ENCODE peak calls at places on chromosome 19, in ten cellular contexts. One of them, this sample, is unnamed.

GRCh38 chr19:17289489-17289888 is 7.8 kb downstream of the ANKLE1 start:
- DNase-seq in hippocampal formation: no peak
- DNase-seq in Daoy: peak
- DNase-seq in CD8-positive, alpha-beta T cell: no peak
- DNase-seq in AG09309: peak
- DNase-seq in amniotic epithelial cell: peak
- DNase-seq in non-pigmented ciliary epithelial cell: peak
- DNase-seq in body of pancreas: peak
- DNase-seq in NCI-H460: peak
- DNase-seq in psoas muscle: peak
- DNase-seq in this sample: no peak

GRCh38 chr19:1225451-1226226 is 12.2 kb downstream of the CBARP start:
- DNase-seq in hippocampal formation: no peak
- DNase-seq in Daoy: no peak
- DNase-seq in CD8-positive, alpha-beta T cell: no peak
- DNase-seq in AG09309: no peak
- DNase-seq in amniotic epithelial cell: no peak
- DNase-seq in non-pigmented ciliary epithelial cell: no peak
- DNase-seq in body of pancreas: no peak
- DNase-seq in NCI-H460: no peak
- DNase-seq in psoas muscle: no peak
- DNase-seq in this sample: no peak

GRCh38 chr19:16949496-16950023 is 60.8 kb downstream of the F2RL3 start:
- DNase-seq in hippocampal formation: no peak
- DNase-seq in Daoy: no peak
- DNase-seq in CD8-positive, alpha-beta T cell: no peak
- DNase-seq in AG09309: no peak
- DNase-seq in amniotic epithelial cell: no peak
- DNase-seq in non-pigmented ciliary epithelial cell: no peak
- DNase-seq in body of pancreas: no peak
- DNase-seq in NCI-H460: no peak
- DNase-seq in psoas muscle: no peak
- DNase-seq in this sample: no peak

GRCh38 chr19:35718345-35719041 is 690 bp downstream of the KMT2B start:
- DNase-seq in hippocampal formation: no peak
- DNase-seq in Daoy: peak
- DNase-seq in CD8-positive, alpha-beta T cell: peak
- DNase-seq in AG09309: no peak
- DNase-seq in amniotic epithelial cell: no peak
- DNase-seq in non-pigmented ciliary epithelial cell: no peak
- DNase-seq in body of pancreas: peak
- DNase-seq in NCI-H460: no peak
- DNase-seq in psoas muscle: peak
- DNase-seq in this sample: no peak

GRCh38 chr19:52640916-52641315 is 2.8 kb upstream of the ZNF83 start:
- DNase-seq in hippocampal formation: no peak
- DNase-seq in Daoy: no peak
- DNase-seq in CD8-positive, alpha-beta T cell: no peak
- DNase-seq in AG09309: no peak
- DNase-seq in amniotic epithelial cell: no peak
- DNase-seq in non-pigmented ciliary epithelial cell: no peak
- DNase-seq in body of pancreas: no peak
- DNase-seq in NCI-H460: no peak
- DNase-seq in psoas muscle: no peak
- DNase-seq in this sample: no peak

GRCh38 chr19:58108546-58108817 is 10.5 kb upstream of the ZSCAN18 start:
- DNase-seq in hippocampal formation: no peak
- DNase-seq in Daoy: no peak
- DNase-seq in CD8-positive, alpha-beta T cell: no peak
- DNase-seq in AG09309: no peak
- DNase-seq in amniotic epithelial cell: no peak
- DNase-seq in non-pigmented ciliary epithelial cell: no peak
- DNase-seq in body of pancreas: no peak
- DNase-seq in NCI-H460: no peak
- DNase-seq in psoas muscle: no peak
- DNase-seq in this sample: no peak

GRCh38 chr19:57191141-57192063 is at the start of gene ZNF264:
- DNase-seq in hippocampal formation: peak
- DNase-seq in Daoy: peak
- DNase-seq in CD8-positive, alpha-beta T cell: peak
- DNase-seq in AG09309: peak
- DNase-seq in amniotic epithelial cell: peak
- DNase-seq in non-pigmented ciliary epithelial cell: peak
- DNase-seq in body of pancreas: peak
- DNase-seq in NCI-H460: peak
- DNase-seq in psoas muscle: peak
- DNase-seq in this sample: peak

GRCh38 chr19:4350111-4350510 is 6.7 kb downstream of the MPND start:
- DNase-seq in hippocampal formation: no peak
- DNase-seq in Daoy: no peak
- DNase-seq in CD8-positive, alpha-beta T cell: no peak
- DNase-seq in AG09309: no peak
- DNase-seq in amniotic epithelial cell: no peak
- DNase-seq in non-pigmented ciliary epithelial cell: no peak
- DNase-seq in body of pancreas: no peak
- DNase-seq in NCI-H460: no peak
- DNase-seq in psoas muscle: no peak
- DNase-seq in this sample: no peak

GRCh38 chr19:9878511-9879196 is 43.5 kb downstream of the PIN1 start:
- DNase-seq in hippocampal formation: no peak
- DNase-seq in Daoy: peak
- DNase-seq in CD8-positive, alpha-beta T cell: no peak
- DNase-seq in AG09309: no peak
- DNase-seq in amniotic epithelial cell: peak
- DNase-seq in non-pigmented ciliary epithelial cell: no peak
- DNase-seq in body of pancreas: no peak
- DNase-seq in NCI-H460: no peak
- DNase-seq in psoas muscle: no peak
- DNase-seq in this sample: no peak

GRCh38 chr19:31706131-31706530 is 356.9 kb upstream of the TSHZ3 start:
- DNase-seq in hippocampal formation: no peak
- DNase-seq in Daoy: no peak
- DNase-seq in CD8-positive, alpha-beta T cell: no peak
- DNase-seq in AG09309: no peak
- DNase-seq in amniotic epithelial cell: no peak
- DNase-seq in non-pigmented ciliary epithelial cell: no peak
- DNase-seq in body of pancreas: no peak
- DNase-seq in NCI-H460: no peak
- DNase-seq in psoas muscle: no peak
- DNase-seq in this sample: no peak

GRCh38 chr19:30666301-30666803 is 294.2 kb downstream of the ZNF536 start:
- DNase-seq in hippocampal formation: peak
- DNase-seq in Daoy: peak
- DNase-seq in CD8-positive, alpha-beta T cell: peak
- DNase-seq in AG09309: no peak
- DNase-seq in amniotic epithelial cell: peak
- DNase-seq in non-pigmented ciliary epithelial cell: no peak
- DNase-seq in body of pancreas: peak
- DNase-seq in NCI-H460: peak
- DNase-seq in psoas muscle: peak
- DNase-seq in this sample: no peak

GRCh38 chr19:8831373-8831772 is 731 bp downstream of the ZNF558 start:
- DNase-seq in hippocampal formation: no peak
- DNase-seq in Daoy: no peak
- DNase-seq in CD8-positive, alpha-beta T cell: no peak
- DNase-seq in AG09309: no peak
- DNase-seq in amniotic epithelial cell: no peak
- DNase-seq in non-pigmented ciliary epithelial cell: no peak
- DNase-seq in body of pancreas: no peak
- DNase-seq in NCI-H460: no peak
- DNase-seq in psoas muscle: no peak
- DNase-seq in this sample: no peak

GRCh38 chr19:13396256-13397080 is 109.8 kb downstream of the CACNA1A start:
- DNase-seq in hippocampal formation: peak
- DNase-seq in Daoy: peak
- DNase-seq in CD8-positive, alpha-beta T cell: no peak
- DNase-seq in AG09309: peak
- DNase-seq in amniotic epithelial cell: peak
- DNase-seq in non-pigmented ciliary epithelial cell: no peak
- DNase-seq in body of pancreas: peak
- DNase-seq in NCI-H460: peak
- DNase-seq in psoas muscle: no peak
- DNase-seq in this sample: no peak

GRCh38 chr19:5026706-5027273 is 57.9 kb downstream of the KDM4B start:
- DNase-seq in hippocampal formation: no peak
- DNase-seq in Daoy: no peak
- DNase-seq in CD8-positive, alpha-beta T cell: no peak
- DNase-seq in AG09309: no peak
- DNase-seq in amniotic epithelial cell: no peak
- DNase-seq in non-pigmented ciliary epithelial cell: no peak
- DNase-seq in body of pancreas: no peak
- DNase-seq in NCI-H460: no peak
- DNase-seq in psoas muscle: no peak
- DNase-seq in this sample: no peak

GRCh38 chr19:57949296-57949695 is 1.8 kb upstream of the ZNF256 start:
- DNase-seq in hippocampal formation: no peak
- DNase-seq in Daoy: no peak
- DNase-seq in CD8-positive, alpha-beta T cell: no peak
- DNase-seq in AG09309: no peak
- DNase-seq in amniotic epithelial cell: no peak
- DNase-seq in non-pigmented ciliary epithelial cell: no peak
- DNase-seq in body of pancreas: no peak
- DNase-seq in NCI-H460: no peak
- DNase-seq in psoas muscle: no peak
- DNase-seq in this sample: no peak

This sample was measured in SK-N-MC.